ENCODE peak calls at places on chromosomes 5 and 9, in five cellular contexts. D is trophoblast cell, H is substantia nigra, N is GM12892, I is lung. Q is an unnamed sample.
A peak's percentile ranks its signal among the peaks of the same experiment; 100 is the strongest.

GRCh38 chr9:36868591-36869282 is 165.3 kb downstream of the PAX5 start:
- DNase-seq in D (no peak), H (no peak), N (no peak), I (no peak), Q (no peak)

GRCh38 chr9:36632892-36633291 is 60.2 kb downstream of the MELK start:
- DNase-seq in D (no peak), H (no peak), N (no peak), I (no peak), Q (peak; percentile 16)

GRCh38 chr5:41748631-41749030 is 121.6 kb downstream of the OXCT1 start:
- DNase-seq in D (no peak), H (no peak), N (no peak), I (no peak), Q (no peak)

GRCh38 chr9:88197016-88197415 is 58.7 kb upstream of the SPATA31C2 start:
- DNase-seq in D (no peak), H (no peak), N (no peak), I (no peak), Q (no peak)

GRCh38 chr9:130235558-130236435 is 29.8 kb upstream of the HMCN2 start:
- DNase-seq in D (peak; percentile 23), H (peak; percentile 40), N (peak; percentile 54), I (peak; percentile 65), Q (peak; percentile 74)

GRCh38 chr5:10662083-10662482 is 98.2 kb downstream of the ANKRD33B start:
- DNase-seq in D (no peak), H (no peak), N (no peak), I (no peak), Q (no peak)

GRCh38 chr9:22512495-22512894 is 65.9 kb downstream of the DMRTA1 start:
- DNase-seq in D (no peak), H (no peak), N (no peak), I (no peak), Q (no peak)

GRCh38 chr5:128927644-128928043 is 37.6 kb upstream of the SLC27A6 start:
- DNase-seq in D (no peak), H (no peak), N (no peak), I (no peak), Q (no peak)

GRCh38 chr5:58156354-58156753 is 303.5 kb downstream of the PLK2 start:
- DNase-seq in D (no peak), H (no peak), N (no peak), I (no peak), Q (no peak)

GRCh38 chr9:16825971-16826370 is 44.5 kb downstream of the BNC2 start:
- DNase-seq in D (no peak), H (no peak), N (no peak), I (no peak), Q (no peak)

GRCh38 chr9:112069318-112070169 is 105.6 kb downstream of the SUSD1 start:
- DNase-seq in D (no peak), H (no peak), N (peak; percentile 34), I (no peak), Q (no peak)

GRCh38 chr5:32989815-32990214 is 278.7 kb downstream of the NPR3 start:
- DNase-seq in D (no peak), H (no peak), N (no peak), I (no peak), Q (no peak)

GRCh38 chr9:124480621-124480981 is 26.6 kb downstream of the NR5A1 start:
- DNase-seq in D (no peak), H (no peak), N (peak; percentile 84), I (no peak), Q (peak; percentile 85)

GRCh38 chr9:87824886-87825285 is 57.8 kb upstream of the SPATA31E1 start:
- DNase-seq in D (no peak), H (no peak), N (no peak), I (no peak), Q (no peak)

Q was measured in HEK293T.